ENCODE peak calls at places on chromosomes 1 and 21, in six cellular contexts. A, K, J, Z, R and E are unnamed samples. For H3K36me3, the result is how much of the 10 kb centered on the place peaks cover.

GRCh38 chr1:1775364-1776226 is 2.7 kb downstream of the NADK start:
- DNase-seq in A (no peak), K (no peak), J (no peak), Z (no peak), R (no peak), E (no peak)

GRCh38 chr1:50929376-50929958 is 30.6 kb downstream of the FAF1 start:
- DNase-seq in A (no peak), K (no peak), J (no peak), Z (no peak), R (no peak), E (peak)

GRCh38 chr1:3777078-3777547 is 4.6 kb downstream of the SMIM1 start:
- DNase-seq in A (no peak), K (no peak), J (no peak), Z (no peak), R (no peak), E (no peak)

GRCh38 chr1:167829868-167830267 is 84.1 kb downstream of the ADCY10 start:
- DNase-seq in A (no peak), K (no peak), J (no peak), Z (no peak), R (no peak), E (no peak)

GRCh38 chr1:24256687-24257086 is 62.5 kb upstream of the GRHL3 start:
- DNase-seq in A (no peak), K (no peak), J (no peak), Z (no peak), R (no peak), E (no peak)

GRCh38 chr1:154446292-154446691 is 41.1 kb downstream of the IL6R start:
- DNase-seq in A (no peak), K (no peak), J (peak), Z (no peak), R (no peak), E (no peak)

GRCh38 chr21:32507342-32507919 is 77.9 kb downstream of the TCP10L start:
- DNase-seq in A (no peak), K (no peak), J (no peak), Z (no peak), R (no peak), E (no peak)

GRCh38 chr1:218785928-218786327 is 387.8 kb upstream of the LYPLAL1 start:
- DNase-seq in A (no peak), K (no peak), J (no peak), Z (no peak), R (no peak), E (no peak)

GRCh38 chr1:24151175-24151533 is 8.2 kb upstream of the IL22RA1 start:
- DNase-seq in A (peak), K (peak), J (no peak), Z (peak), R (no peak), E (no peak)

GRCh38 chr21:25871566-25871965 is 136.8 kb downstream of the GABPA start:
- DNase-seq in A (no peak), K (no peak), J (no peak), Z (no peak), R (no peak), E (no peak)

GRCh38 chr1:247228133-247228532 is 27.7 kb upstream of the VN1R5 start:
- DNase-seq in A (no peak), K (no peak), J (no peak), Z (no peak), R (no peak), E (no peak)

GRCh38 chr1:19825298-19825697 is 10.2 kb upstream of the RNF186 start:
- DNase-seq in A (no peak), K (no peak), J (no peak), Z (peak), R (no peak), E (no peak)

GRCh38 chr1:54465351-54465811 is 59.2 kb upstream of the SSBP3 start:
- DNase-seq in A (no peak), K (no peak), J (no peak), Z (no peak), R (no peak), E (no peak)

GRCh38 chr1:43360616-43361015 is 1.8 kb downstream of the CDC20 start:
- DNase-seq in A (no peak), K (no peak), J (no peak), Z (no peak), R (no peak), E (no peak)

GRCh38 chr21:30491963-30492428 is at the start of gene KRTAP19-3:
- DNase-seq in A (no peak), K (no peak), J (no peak), Z (no peak), R (no peak), E (no peak)

GRCh38 chr21:46605759-46606426 is 1.0 kb upstream of the S100B start:
- DNase-seq in A (no peak), K (peak), J (peak), Z (peak), R (peak), E (no peak)

GRCh38 chr21:39051561-39051949 is 131.7 kb downstream of the PSMG1 start:
- DNase-seq in A (no peak), K (no peak), J (no peak), Z (no peak), R (no peak), E (no peak)

GRCh38 chr1:173314656-173315055 is 107.5 kb upstream of the TNFSF4 start:
- DNase-seq in A (no peak), K (no peak), J (no peak), Z (no peak), R (no peak), E (no peak)

GRCh38 chr1:48873944-48874343 is 97.3 kb upstream of the BEND5 start:
- DNase-seq in A (no peak), K (no peak), J (no peak), Z (no peak), R (no peak), E (no peak)

GRCh38 chr1:216958569-216958968 is 235.3 kb upstream of the ESRRG start:
- DNase-seq in A (no peak), K (no peak), J (no peak), Z (no peak), R (no peak), E (no peak)

GRCh38 chr1:10530281-10530740 is 55.6 kb downstream of the PEX14 start:
- DNase-seq in A (peak), K (peak), J (no peak), Z (peak), R (no peak), E (no peak)

GRCh38 chr1:46525253-46525983 is 26.0 kb downstream of the KNCN start:
- DNase-seq in A (no peak), K (no peak), J (no peak), Z (no peak), R (no peak), E (no peak)

GRCh38 chr1:221856188-221857093 is 114.6 kb upstream of the DUSP10 start:
- DNase-seq in A (no peak), K (no peak), J (no peak), Z (no peak), R (no peak), E (no peak)

GRCh38 chr1:85867189-85867588 is 159.0 kb upstream of the ZNHIT6 start:
- DNase-seq in A (no peak), K (no peak), J (no peak), Z (no peak), R (no peak), E (no peak)

GRCh38 chr1:26744075-26744958 is 43.4 kb upstream of the PIGV start:
- DNase-seq in A (peak), K (peak), J (no peak), Z (peak), R (peak), E (no peak)
- TF ChIP-seq POLR2AphosphoS5 in A (peak), K (no peak), J (peak), Z (no peak), R (peak), E (no peak)

GRCh38 chr1:203722925-203723324 is 42.1 kb upstream of the LAX1 start:
- DNase-seq in A (no peak), K (no peak), J (no peak), Z (no peak), R (no peak), E (no peak)

GRCh38 chr1:203717120-203717519 is 47.9 kb upstream of the LAX1 start:
- DNase-seq in A (no peak), K (no peak), J (peak), Z (no peak), R (no peak), E (no peak)

GRCh38 chr1:203720253-203720652 is 44.7 kb upstream of the LAX1 start:
- DNase-seq in A (no peak), K (no peak), J (no peak), Z (no peak), R (no peak), E (no peak)
- H3K36me3 ChIP-seq in A (under half), K (under half), J (half or more), Z (under half), R (under half), E (under half)

DNA sequence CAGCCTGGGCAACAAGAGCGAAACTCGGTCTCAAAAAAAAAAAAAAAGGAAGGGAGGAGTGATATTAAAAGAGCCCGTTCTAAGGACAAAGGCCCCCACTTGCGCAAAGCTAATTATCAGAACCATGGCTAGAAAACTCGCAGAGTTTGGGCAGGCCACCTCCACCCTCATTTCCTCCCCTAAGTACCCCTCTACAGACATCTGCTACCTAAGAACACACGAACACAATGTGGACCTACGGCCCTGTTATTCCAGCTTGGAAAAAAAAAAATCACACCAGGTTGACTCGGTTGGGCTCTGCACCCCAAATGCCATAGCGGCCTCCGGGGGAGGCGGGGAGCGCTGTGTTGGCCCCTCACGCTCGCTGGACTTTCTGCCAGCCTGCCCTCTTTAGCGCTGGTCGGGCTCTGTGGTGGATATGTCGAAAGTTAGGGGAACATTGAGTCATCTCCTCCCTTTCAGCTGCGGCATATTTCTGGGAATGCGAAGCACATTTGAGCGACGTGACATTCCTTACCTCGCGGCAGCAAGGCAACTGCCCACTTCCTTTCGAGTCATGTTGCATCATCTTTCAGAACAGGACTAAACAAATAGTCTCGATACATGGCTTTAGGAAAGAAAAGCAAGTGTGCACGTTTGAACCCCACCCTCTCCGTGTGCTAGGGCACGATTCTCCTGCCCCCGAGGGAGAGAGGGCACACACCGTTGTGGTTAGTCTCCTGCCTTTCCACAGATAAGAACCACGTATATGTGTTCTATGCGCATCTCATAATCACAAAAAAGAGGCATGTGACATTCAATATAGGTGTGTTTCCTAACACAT is 106.1 kb upstream of the SLC45A1 start:
- DNase-seq in A (peak), K (peak), J (peak), Z (peak), R (no peak), E (no peak)
- TF ChIP-seq POLR2AphosphoS5 in A (peak), K (peak), J (peak), Z (peak), R (no peak), E (no peak)

GRCh38 chr1:28031173-28031572 is 57.2 kb downstream of the EYA3 start:
- DNase-seq in A (no peak), K (no peak), J (no peak), Z (no peak), R (no peak), E (no peak)

GRCh38 chr1:28037946-28038345 is 50.5 kb downstream of the EYA3 start:
- DNase-seq in A (no peak), K (no peak), J (no peak), Z (no peak), R (no peak), E (no peak)

GRCh38 chr1:28039341-28039740 is 49.1 kb downstream of the EYA3 start:
- DNase-seq in A (no peak), K (no peak), J (no peak), Z (no peak), R (no peak), E (no peak)

GRCh38 chr1:28036431-28036830 is 52.0 kb downstream of the EYA3 start:
- DNase-seq in A (no peak), K (no peak), J (no peak), Z (no peak), R (no peak), E (no peak)

GRCh38 chr1:28035420-28035819 is 53.0 kb downstream of the EYA3 start:
- DNase-seq in A (no peak), K (no peak), J (no peak), Z (no peak), R (no peak), E (no peak)
- H3K36me3 ChIP-seq in A (under half), K (under half), J (under half), Z (under half), R (under half), E (under half)

DNA sequence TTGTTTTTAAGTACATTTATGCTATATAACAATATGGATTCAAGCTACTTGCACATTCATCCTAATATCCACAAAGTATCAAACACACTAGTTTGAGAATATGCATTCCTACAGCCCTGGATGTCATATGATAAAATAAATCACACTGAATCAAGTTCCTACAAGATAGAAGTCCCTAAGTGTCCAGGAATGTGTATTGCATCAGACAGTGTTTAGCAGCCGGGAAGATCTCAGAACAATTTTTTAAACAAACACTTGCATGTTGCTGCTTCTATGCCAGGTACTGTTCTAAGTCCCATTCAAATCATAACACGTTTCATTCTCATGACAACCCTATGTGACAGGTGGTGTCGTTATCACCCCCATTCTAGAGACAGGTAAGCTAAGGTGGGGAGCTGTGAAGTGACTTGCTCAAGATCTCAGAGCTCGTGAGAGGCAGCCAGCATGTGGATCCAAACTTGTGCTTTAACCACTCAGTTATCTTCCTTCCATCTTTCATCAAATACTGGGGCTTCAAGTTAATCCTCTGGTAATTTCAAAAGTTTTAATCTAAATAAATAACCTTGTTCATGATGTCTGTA is 68.3 kb upstream of the KIF26B start:
- DNase-seq in A (no peak), K (no peak), J (no peak), Z (no peak), R (no peak), E (no peak)
- TF ChIP-seq POLR2AphosphoS5 in A (no peak), K (no peak), J (no peak), Z (no peak), R (no peak), E (no peak)

DNA sequence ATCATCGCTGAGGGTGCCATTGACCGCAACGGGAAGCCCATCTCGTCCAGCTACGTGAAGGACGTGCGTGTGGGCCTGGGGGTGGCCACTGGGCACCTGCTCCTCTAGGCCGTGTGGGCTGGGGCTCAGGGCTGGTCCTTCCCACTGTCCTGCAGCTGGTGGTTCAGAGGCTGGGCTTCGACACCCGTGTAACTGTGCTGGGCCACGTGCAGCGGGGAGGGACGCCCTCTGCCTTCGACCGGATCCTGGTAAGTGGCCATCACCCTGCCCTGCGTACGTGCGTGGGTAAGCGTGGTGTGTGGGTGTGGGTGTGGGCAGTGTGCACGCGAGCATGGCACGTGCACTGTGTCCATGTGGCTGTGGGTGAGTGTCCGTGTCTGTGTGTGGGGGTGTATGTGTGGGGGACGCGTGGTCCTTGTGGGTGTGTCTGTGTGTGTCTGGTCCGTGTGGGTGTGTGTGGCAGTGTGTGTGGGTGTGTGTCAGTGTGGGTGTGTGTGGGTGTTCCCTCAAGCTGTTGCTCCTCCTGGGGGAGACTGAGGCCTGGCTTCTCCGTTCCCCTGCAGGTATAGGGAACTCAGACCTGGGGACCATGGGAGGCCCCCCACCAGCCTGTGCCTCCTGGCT is 16.5 kb downstream of the PFKL start:
- DNase-seq in A (no peak), K (no peak), J (no peak), Z (no peak), R (no peak), E (no peak)
- H3K36me3 ChIP-seq in A (under half), K (under half), J (half or more), Z (half or more), R (half or more), E (under half)

GRCh38 chr1:203480525-203481084 is 5.0 kb downstream of the PRELP start:
- DNase-seq in A (peak), K (peak), J (peak), Z (peak), R (no peak), E (no peak)
- TF ChIP-seq POLR2AphosphoS5 in A (no peak), K (peak), J (no peak), Z (no peak), R (no peak), E (no peak)

DNA sequence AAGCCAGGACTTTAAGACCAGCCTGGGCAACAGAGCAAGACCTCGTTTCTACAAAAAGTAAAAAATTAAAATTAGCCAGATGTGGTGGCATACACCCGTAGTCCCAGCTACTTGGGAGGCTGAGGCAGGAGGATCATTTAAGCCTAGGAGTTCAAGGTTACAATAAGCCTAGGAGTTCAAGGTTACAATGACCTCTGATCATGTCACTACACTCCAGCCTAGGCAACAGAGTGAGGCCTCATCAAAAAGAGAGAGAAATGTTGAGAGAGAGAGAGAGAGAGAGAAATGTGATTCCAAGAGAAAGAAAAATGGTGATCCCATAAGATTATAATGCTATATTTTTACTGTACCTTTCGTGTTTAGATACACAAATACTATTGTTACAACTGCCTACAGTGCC is 60.2 kb downstream of the PACC1 start:
- DNase-seq in A (no peak), K (no peak), J (no peak), Z (no peak), R (no peak), E (no peak)
- H3K36me3 ChIP-seq in A (under half), K (under half), J (half or more), Z (under half), R (under half), E (under half)

DNA sequence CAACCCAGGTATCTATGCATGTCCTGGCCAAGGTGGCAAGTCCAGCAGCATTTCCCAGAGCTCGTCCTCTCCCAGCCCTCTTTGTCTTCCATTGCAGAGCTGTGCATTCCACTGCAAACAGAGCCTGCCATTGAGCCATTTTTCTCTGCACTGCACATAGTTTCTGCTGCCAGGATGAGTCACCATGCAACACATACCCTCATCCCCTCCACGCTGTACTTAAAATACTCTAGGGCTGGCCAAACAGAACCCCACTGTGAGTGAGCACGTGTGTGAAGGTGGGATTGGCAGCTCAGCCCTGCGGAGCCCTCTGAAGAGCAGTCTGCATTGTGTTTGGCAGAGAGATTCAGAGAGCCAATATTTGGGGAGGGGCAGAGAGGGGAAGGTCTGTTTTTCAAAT is 3.9 kb upstream of the ATP1B1 start:
- DNase-seq in A (no peak), K (peak), J (no peak), Z (no peak), R (no peak), E (no peak)
- TF ChIP-seq POLR2AphosphoS5 in A (no peak), K (peak), J (no peak), Z (no peak), R (no peak), E (no peak)

GRCh38 chr1:94209425-94209824 is 28.0 kb downstream of the ARHGAP29 start:
- DNase-seq in A (no peak), K (no peak), J (no peak), Z (no peak), R (no peak), E (no peak)

GRCh38 chr1:94205639-94206038 is 31.7 kb downstream of the ARHGAP29 start:
- DNase-seq in A (no peak), K (no peak), J (no peak), Z (no peak), R (no peak), E (no peak)

GRCh38 chr1:94215955-94216354 is 21.4 kb downstream of the ARHGAP29 start:
- DNase-seq in A (no peak), K (no peak), J (no peak), Z (no peak), R (no peak), E (no peak)

GRCh38 chr1:94207695-94208094 is 29.7 kb downstream of the ARHGAP29 start:
- DNase-seq in A (no peak), K (no peak), J (no peak), Z (no peak), R (no peak), E (no peak)

DNA sequence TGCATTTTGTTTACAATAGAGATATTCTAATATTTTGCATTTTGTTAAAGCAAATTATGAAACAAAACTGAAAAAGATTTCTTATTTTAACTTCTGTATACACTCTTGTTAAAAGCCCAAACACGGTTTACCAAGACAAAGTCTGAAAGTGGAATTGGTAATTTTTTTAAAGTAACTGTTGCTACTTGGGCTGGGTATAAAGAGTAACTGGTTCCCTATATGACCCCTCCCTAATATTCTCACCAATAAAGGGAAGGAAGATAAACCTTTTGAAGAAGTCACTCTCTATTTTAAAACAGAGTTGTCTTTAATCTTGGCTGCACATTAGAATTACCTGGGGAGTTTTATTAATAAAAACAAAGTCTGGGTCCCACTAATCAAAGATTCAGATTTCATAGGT is 27.4 kb downstream of the ARHGAP29 start:
- DNase-seq in A (no peak), K (no peak), J (no peak), Z (no peak), R (no peak), E (no peak)
- H3K36me3 ChIP-seq in A (under half), K (under half), J (under half), Z (under half), R (under half), E (under half)